ENCODE peak calls at places on chromosomes 12 and 14, in eight cellular contexts. W is 8988T; X is neural progenitor cell; Y is pons; L is iPS-NIHi11; P is ELR; G is stimulated activated CD4-positive, alpha-beta T cell treated with anti-CD3 and anti-CD28 coated beads, Interleukin-2, amount 100 ng/mL, for 48 hours; C is NCI-H1092. S is an unnamed sample.

GRCh38 chr12:18467636-18468520 is 206.6 kb downstream of the PIK3C2G start:
- DNase-seq in Y (no peak), W (no peak), C (no peak), L (no peak), G (no peak), X (no peak), P (no peak), S (no peak)

GRCh38 chr14:41449057-41449456 is 157.6 kb upstream of the LRFN5 start:
- DNase-seq in Y (no peak), X (no peak), G (no peak), L (no peak), C (no peak), W (no peak), P (no peak), S (no peak)

GRCh38 chr12:19482551-19483109 is 43.3 kb downstream of the AEBP2 start:
- DNase-seq in W (no peak), X (peak; percentile 6), C (no peak), Y (no peak), P (no peak), G (peak; percentile 55), L (peak; percentile 33), S (no peak)

GRCh38 chr12:94525951-94526350 is 66.3 kb upstream of the CEP83 start:
- DNase-seq in X (no peak), L (no peak), Y (no peak), W (no peak), P (no peak), C (no peak), G (no peak), S (no peak)

GRCh38 chr14:104776961-104777807 is 18.4 kb downstream of the AKT1 start:
- DNase-seq in L (peak; percentile 72), G (no peak), W (peak; percentile 41), X (peak; percentile 30), Y (no peak), P (no peak), C (no peak), S (no peak)

GRCh38 chr14:106662947-106663346 is 1136.6 kb downstream of the TMEM121 start:
- DNase-seq in P (no peak), L (no peak), C (no peak), W (no peak), X (no peak), G (no peak), Y (no peak), S (no peak)

GRCh38 chr12:116594325-116595038 is 35.3 kb downstream of the MAP1LC3B2 start:
- DNase-seq in W (no peak), C (no peak), G (peak; percentile 10), L (no peak), Y (peak; percentile 26), X (no peak), P (no peak), S (no peak)

GRCh38 chr12:95857151-95857550 is 1.6 kb upstream of the SNRPF start:
- DNase-seq in P (no peak), Y (no peak), G (no peak), L (no peak), W (no peak), X (no peak), C (no peak), S (no peak)

GRCh38 chr12:9509464-9510166 is 98.1 kb downstream of the KLRB1 start:
- DNase-seq in C (no peak), L (no peak), P (peak; percentile 59), G (no peak), Y (no peak), X (no peak), W (no peak), S (peak; percentile 79)

GRCh38 chr12:46404225-46404631 is 31.7 kb upstream of the SLC38A2 start:
- DNase-seq in P (no peak), Y (no peak), W (no peak), X (no peak), L (no peak), C (no peak), G (no peak), S (peak; percentile 97)

GRCh38 chr14:54127526-54127925 is 170.9 kb upstream of the BMP4 start:
- DNase-seq in L (no peak), C (no peak), G (no peak), X (no peak), Y (no peak), W (no peak), P (no peak), S (no peak)

GRCh38 chr14:80390911-80391310 is 179.6 kb upstream of the DIO2 start:
- DNase-seq in P (peak; percentile 84), X (peak; percentile 31), L (peak; percentile 19), Y (no peak), W (peak; percentile 14), C (no peak), G (no peak), S (no peak)

GRCh38 chr14:102095231-102095870 is 8.5 kb upstream of the HSP90AA1 start:
- DNase-seq in L (no peak), Y (no peak), G (no peak), C (no peak), X (no peak), W (no peak), P (peak; percentile 77), S (no peak)

GRCh38 chr14:100621806-100622205 is 34.6 kb upstream of the BEGAIN start:
- DNase-seq in X (no peak), W (no peak), L (peak; percentile 81), P (no peak), G (no peak), C (no peak), Y (no peak), S (no peak)

GRCh38 chr12:130711751-130712150 is 4.3 kb downstream of the RIMBP2 start:
- DNase-seq in C (no peak), G (no peak), P (no peak), L (no peak), W (no peak), Y (no peak), X (no peak), S (no peak)

GRCh38 chr14:95274283-95274682 is 45.4 kb downstream of the CLMN start:
- DNase-seq in W (no peak), X (no peak), C (no peak), G (no peak), P (no peak), L (no peak), Y (no peak), S (no peak)

GRCh38 chr14:103651585-103651984 is 22.6 kb downstream of the KLC1 start:
- DNase-seq in P (no peak), X (no peak), G (no peak), Y (no peak), L (no peak), W (no peak), C (no peak), S (no peak)

GRCh38 chr12:91988076-91988475 is 157.6 kb downstream of the BTG1 start:
- DNase-seq in X (no peak), P (peak; percentile 44), G (no peak), L (no peak), W (no peak), C (no peak), Y (peak; percentile 81), S (peak; percentile 46)

GRCh38 chr12:31482816-31483215 is 108.1 kb downstream of the DENND5B start:
- DNase-seq in L (no peak), Y (no peak), G (no peak), W (no peak), X (no peak), P (peak; percentile 69), C (no peak), S (no peak)

GRCh38 chr12:57868211-57868610 is 21.7 kb upstream of the CTDSP2 start:
- DNase-seq in Y (no peak), W (no peak), X (no peak), G (no peak), L (no peak), C (no peak), P (no peak), S (no peak)

GRCh38 chr12:34298971-34299801 is 276.9 kb downstream of the ALG10 start:
- DNase-seq in X (no peak), L (no peak), W (no peak), G (no peak), C (no peak), Y (no peak), P (no peak), S (no peak)

GRCh38 chr12:20885552-20885951 is 75.0 kb downstream of the SLCO1B3 start:
- DNase-seq in G (no peak), Y (no peak), C (no peak), P (no peak), W (no peak), L (no peak), X (no peak), S (no peak)

GRCh38 chr12:120007272-120007671 is 18.2 kb downstream of the BICDL1 start:
- DNase-seq in W (no peak), C (no peak), L (no peak), G (peak; percentile 47), X (peak; percentile 5), P (no peak), Y (no peak), S (no peak)

GRCh38 chr12:2739832-2740641 is 54.7 kb upstream of the FKBP4 start:
- DNase-seq in Y (peak; percentile 59), W (no peak), L (no peak), P (peak; percentile 58), C (peak; percentile 23), X (peak; percentile 62), G (no peak), S (peak; percentile 15)

GRCh38 chr12:119102274-119102673 is 76.5 kb upstream of the HSPB8 start:
- DNase-seq in C (no peak), L (no peak), Y (no peak), G (no peak), P (no peak), X (no peak), W (no peak), S (no peak)

GRCh38 chr12:89899651-89900050 is 191.0 kb upstream of the ATP2B1 start:
- DNase-seq in W (no peak), Y (no peak), L (peak; percentile 15), X (peak; percentile 56), C (no peak), P (no peak), G (no peak), S (no peak)

GRCh38 chr14:73567951-73568885 is 795 bp upstream of the ACOT2 start:
- DNase-seq in W (no peak), Y (no peak), C (no peak), L (no peak), G (no peak), P (peak; percentile 47), X (no peak), S (no peak)

S was measured in astrocyte of the cerebellum.